ENCODE peak calls at places on chromosomes 2 and 18, in nine cellular contexts. T is adrenal gland, R is GM03348, Z is anterior cingulate cortex, I is suprapubic skin, H is left ventricle myocardium superior, G is T-helper 2 cell, U is ecto neural progenitor cell, D is HS-27A. J is an unnamed sample.

GRCh38 chr2:203623616-203624015 is 82.8 kb upstream of the CD28 start:
- DNase-seq in T (no peak), R (peak; percentile 16), Z (peak; percentile 24), I (no peak), H (no peak), G (peak; percentile 15), U (no peak), D (no peak), J (no peak)

GRCh38 chr2:160583162-160583522 is 89.5 kb upstream of the RBMS1 start:
- DNase-seq in T (peak; percentile 15), R (peak; percentile 28), Z (no peak), I (no peak), H (no peak), G (no peak), U (no peak), D (peak; percentile 33), J (no peak)

GRCh38 chr18:26549486-26550435 is 1.4 kb upstream of the KCTD1 start:
- DNase-seq in T (peak; percentile 88), R (peak; percentile 86), Z (peak; percentile 70), I (peak; percentile 82), H (peak; percentile 81), G (no peak), U (peak; percentile 74), D (no peak), J (peak; percentile 46)

GRCh38 chr18:23136326-23137092 is 1.2 kb downstream of the CABLES1 start:
- DNase-seq in T (no peak), R (peak; percentile 77), Z (no peak), I (peak; percentile 89), H (peak; percentile 67), G (no peak), U (peak; percentile 62), D (no peak), J (no peak)

GRCh38 chr18:25743661-25744151 is 346.7 kb downstream of the SS18 start:
- DNase-seq in T (no peak), R (no peak), Z (no peak), I (no peak), H (no peak), G (no peak), U (peak; percentile 75), D (no peak), J (no peak)

GRCh38 chr2:190938761-190939335 is 58.2 kb downstream of the GLS start:
- DNase-seq in T (no peak), R (no peak), Z (no peak), I (no peak), H (no peak), G (no peak), U (no peak), D (no peak), J (no peak)

GRCh38 chr18:29147944-29148343 is 971.0 kb upstream of the CDH2 start:
- DNase-seq in T (no peak), R (peak; percentile 29), Z (no peak), I (no peak), H (no peak), G (no peak), U (no peak), D (no peak), J (no peak)

GRCh38 chr2:76050196-76050595 is 339.5 kb upstream of the GCFC2 start:
- DNase-seq in T (no peak), R (no peak), Z (no peak), I (no peak), H (no peak), G (no peak), U (no peak), D (no peak), J (no peak)

GRCh38 chr2:236872015-236872414 is 213.7 kb upstream of the COPS8 start:
- DNase-seq in T (no peak), R (no peak), Z (no peak), I (peak; percentile 38), H (no peak), G (no peak), U (no peak), D (no peak), J (no peak)

GRCh38 chr2:174337337-174338154 is 2.8 kb downstream of the SP9 start:
- DNase-seq in T (no peak), R (peak; percentile 35), Z (no peak), I (no peak), H (peak; percentile 31), G (no peak), U (peak; percentile 81), D (no peak), J (no peak)